ENCODE peak calls at places on chromosomes 11 and 22, in ten cellular contexts. C, T, V, W, X, L, Y, E, A and O are unnamed samples.
A peak's percentile ranks its signal among the peaks of the same experiment; 100 is the strongest.

GRCh38 chr11:121334973-121335711 is 42.6 kb downstream of the SC5D start:
- DNase-seq in C (no peak), T (no peak), V (no peak), W (peak; percentile 18), X (no peak), L (no peak), Y (no peak), E (no peak), A (no peak), O (no peak)

GRCh38 chr22:41915035-41915782 is at the start of gene SHISA8:
- DNase-seq in C (peak; percentile 71), T (peak; percentile 49), V (no peak), W (peak; percentile 73), X (peak; percentile 7), L (peak; percentile 83), Y (no peak), E (peak; percentile 73), A (peak; percentile 32), O (peak; percentile 65)

GRCh38 chr22:28143206-28143605 is 224.2 kb upstream of the PITPNB start:
- DNase-seq in C (no peak), T (no peak), V (no peak), W (no peak), X (no peak), L (no peak), Y (no peak), E (no peak), A (no peak), O (no peak)

GRCh38 chr11:81673001-81673400 is 1060.7 kb downstream of the FAM181B start:
- DNase-seq in C (no peak), T (peak; percentile 30), V (no peak), W (no peak), X (no peak), L (no peak), Y (no peak), E (no peak), A (no peak), O (no peak)

GRCh38 chr22:44733426-44734106 is 18.8 kb upstream of the ARHGAP8 start:
- DNase-seq in C (no peak), T (no peak), V (no peak), W (no peak), X (no peak), L (no peak), Y (no peak), E (no peak), A (no peak), O (no peak)

GRCh38 chr22:21686193-21686608 is 20.4 kb downstream of the PPIL2 start:
- DNase-seq in C (no peak), T (no peak), V (no peak), W (no peak), X (no peak), L (no peak), Y (peak; percentile 44), E (no peak), A (no peak), O (peak; percentile 33)

GRCh38 chr11:19723572-19724342 is 11.1 kb downstream of the NAV2 start:
- DNase-seq in C (no peak), T (no peak), V (no peak), W (no peak), X (peak; percentile 55), L (no peak), Y (peak; percentile 54), E (no peak), A (no peak), O (peak; percentile 69)

GRCh38 chr11:10285148-10285802 is 8.7 kb downstream of the SBF2 start:
- DNase-seq in C (no peak), T (no peak), V (no peak), W (no peak), X (no peak), L (no peak), Y (no peak), E (no peak), A (no peak), O (no peak)

GRCh38 chr11:110782616-110783015 is 70.4 kb upstream of the ARHGAP20 start:
- DNase-seq in C (no peak), T (no peak), V (no peak), W (no peak), X (peak; percentile 22), L (no peak), Y (no peak), E (no peak), A (no peak), O (no peak)

GRCh38 chr11:32478277-32478731 is 43.0 kb upstream of the WT1 start:
- DNase-seq in C (no peak), T (no peak), V (no peak), W (no peak), X (no peak), L (no peak), Y (no peak), E (no peak), A (no peak), O (no peak)

GRCh38 chr11:63958013-63958412 is 16.4 kb upstream of the COX8A start:
- DNase-seq in C (no peak), T (no peak), V (no peak), W (no peak), X (no peak), L (no peak), Y (no peak), E (no peak), A (no peak), O (no peak)

GRCh38 chr22:50218153-50218995 is 17.6 kb downstream of the SELENOO start:
- DNase-seq in C (no peak), T (no peak), V (no peak), W (no peak), X (no peak), L (peak; percentile 59), Y (no peak), E (no peak), A (no peak), O (peak; percentile 45)

GRCh38 chr11:18722293-18722637 is 3.7 kb downstream of the IGSF22 start:
- DNase-seq in C (no peak), T (no peak), V (no peak), W (no peak), X (no peak), L (no peak), Y (no peak), E (no peak), A (no peak), O (no peak)

GRCh38 chr11:77525455-77526091 is 51.7 kb upstream of the PAK1 start:
- DNase-seq in C (no peak), T (no peak), V (no peak), W (no peak), X (peak; percentile 10), L (no peak), Y (no peak), E (no peak), A (no peak), O (no peak)

GRCh38 chr11:115314330-115314729 is 189.9 kb downstream of the CADM1 start:
- DNase-seq in C (no peak), T (no peak), V (no peak), W (no peak), X (peak; percentile 21), L (no peak), Y (no peak), E (no peak), A (no peak), O (no peak)

GRCh38 chr11:48109046-48109666 is 107.5 kb upstream of the OR4B1 start:
- DNase-seq in C (no peak), T (peak; percentile 51), V (peak; percentile 13), W (peak; percentile 94), X (peak; percentile 63), L (no peak), Y (no peak), E (no peak), A (no peak), O (no peak)

GRCh38 chr22:24703101-24703500 is 71.4 kb downstream of the PIWIL3 start:
- DNase-seq in C (no peak), T (no peak), V (no peak), W (no peak), X (peak; percentile 74), L (no peak), Y (no peak), E (no peak), A (no peak), O (no peak)
- H3K4me1 ChIP-seq in C (no peaks in the 10 kb centered on the region), T (no peaks in the 10 kb centered on the region), V (peaks cover 27% of the 10 kb centered on the region), W (no peaks in the 10 kb centered on the region), X (peaks cover 10% of the 10 kb centered on the region), L (no peaks in the 10 kb centered on the region), Y (peaks cover 3% of the 10 kb centered on the region), E (peaks cover 17% of the 10 kb centered on the region), A (no peaks in the 10 kb centered on the region), O (peaks cover 3% of the 10 kb centered on the region)

DNA sequence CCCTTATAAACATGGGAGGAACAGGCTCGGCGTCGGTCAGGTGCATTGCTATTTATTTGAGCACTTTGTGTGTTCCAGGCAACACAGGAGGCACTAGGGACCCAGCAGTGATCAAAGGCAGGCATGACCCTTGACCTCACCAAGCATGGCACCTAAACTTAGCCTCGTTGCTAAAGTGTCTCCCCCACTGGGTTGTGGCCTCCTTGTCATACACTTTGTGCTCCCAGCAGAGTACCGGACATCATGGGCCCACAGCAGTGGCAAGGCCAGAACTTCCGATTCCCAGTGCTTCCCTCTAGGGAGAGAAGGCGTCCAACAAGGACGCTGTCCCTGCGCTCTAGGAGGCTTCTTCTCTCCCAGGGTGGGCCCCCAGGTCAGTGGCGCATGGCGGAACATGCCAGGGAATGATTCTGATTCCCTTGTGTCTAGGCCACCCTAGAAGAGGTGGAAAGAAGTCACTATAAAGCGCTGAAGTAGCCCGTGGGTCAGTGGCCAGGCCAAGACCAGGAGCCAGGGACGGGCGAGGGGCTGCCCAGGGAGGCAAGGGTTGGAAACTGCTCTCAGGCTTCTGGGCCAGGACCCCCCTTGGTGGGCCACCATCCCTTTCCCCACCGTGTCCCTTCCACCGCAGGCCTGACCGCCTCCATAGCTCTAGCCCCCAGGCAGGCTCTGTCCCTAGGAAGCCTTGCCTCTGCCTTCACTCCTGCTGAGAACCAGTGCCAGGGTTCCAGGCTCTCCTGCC is 19.7 kb downstream of the TOM1 start:
- DNase-seq in C (no peak), T (no peak), V (no peak), W (no peak), X (no peak), L (no peak), Y (no peak), E (no peak), A (no peak), O (no peak)
- H3K4me1 ChIP-seq in C (peaks cover 13% of the 10 kb centered on the region), T (no peaks in the 10 kb centered on the region), V (no peaks in the 10 kb centered on the region), W (no peaks in the 10 kb centered on the region), X (no peaks in the 10 kb centered on the region), L (no peaks in the 10 kb centered on the region), Y (peaks cover 7% of the 10 kb centered on the region), E (peaks cover 2% of the 10 kb centered on the region), A (no peaks in the 10 kb centered on the region), O (peaks cover 10% of the 10 kb centered on the region)

DNA sequence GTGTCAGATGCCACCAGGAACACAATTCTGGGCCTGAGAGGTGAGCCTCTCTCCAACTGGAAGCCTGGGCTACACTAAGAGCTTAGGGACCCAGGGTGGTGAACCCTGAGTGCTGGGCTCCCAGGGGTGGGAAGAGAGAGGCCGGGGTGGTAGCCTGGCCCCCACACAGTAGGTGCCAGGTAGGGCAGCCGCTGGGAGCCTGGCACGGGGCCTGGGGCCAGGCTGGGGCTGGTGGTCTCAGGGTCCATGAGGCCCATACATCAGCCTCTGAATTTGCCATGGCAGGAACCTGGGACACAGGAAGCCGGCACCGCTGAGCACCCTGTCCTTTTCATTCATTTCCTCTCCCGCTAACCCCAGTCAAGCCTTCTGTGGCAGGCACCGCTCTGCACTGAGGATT is 8.5 kb downstream of the MYEOV start:
- DNase-seq in C (no peak), T (no peak), V (no peak), W (no peak), X (no peak), L (no peak), Y (no peak), E (no peak), A (no peak), O (peak; percentile 8)
- H3K4me1 ChIP-seq in C (peaks cover 15% of the 10 kb centered on the region), T (no peaks in the 10 kb centered on the region), V (peaks cover 5% of the 10 kb centered on the region), W (peaks cover 82% of the 10 kb centered on the region), X (peaks cover 47% of the 10 kb centered on the region), L (no peaks in the 10 kb centered on the region), Y (peaks cover 27% of the 10 kb centered on the region), E (no peaks in the 10 kb centered on the region), A (peaks cover 12% of the 10 kb centered on the region), O (peaks cover 29% of the 10 kb centered on the region)

GRCh38 chr11:129951201-129951882 is 51.3 kb downstream of the PRDM10 start:
- DNase-seq in C (no peak), T (no peak), V (no peak), W (no peak), X (no peak), L (no peak), Y (no peak), E (no peak), A (no peak), O (no peak)
- H3K4me1 ChIP-seq in C (no peaks in the 10 kb centered on the region), T (peaks cover 2% of the 10 kb centered on the region), V (no peaks in the 10 kb centered on the region), W (no peaks in the 10 kb centered on the region), X (no peaks in the 10 kb centered on the region), L (no peaks in the 10 kb centered on the region), Y (no peaks in the 10 kb centered on the region), E (no peaks in the 10 kb centered on the region), A (no peaks in the 10 kb centered on the region), O (no peaks in the 10 kb centered on the region)